ENCODE peak calls at places on chromosomes 11 and 22, in six cellular contexts. B is HepG2, M is H1, P is GM12891, C is GM12878, D is K562. H is an unnamed sample.

GRCh38 chr22:40101417-40102101 is 76.2 kb upstream of the TNRC6B start:
- DNase-seq in B (no peak), M (no peak), P (no peak), C (no peak), D (no peak), H (no peak)

GRCh38 chr11:115220423-115220822 is 283.8 kb downstream of the CADM1 start:
- DNase-seq in B (no peak), M (no peak), P (no peak), C (no peak), D (no peak), H (no peak)

GRCh38 chr11:40825435-40825834 is 634.0 kb downstream of the LRRC4C start:
- DNase-seq in B (no peak), M (no peak), P (no peak), C (no peak), D (no peak), H (no peak)

GRCh38 chr11:46808804-46809431 is 37.2 kb downstream of the CKAP5 start:
- DNase-seq in B (peak), M (no peak), P (no peak), C (no peak), D (peak), H (no peak)

GRCh38 chr11:12253843-12254281 is 123.5 kb upstream of the PARVA start:
- DNase-seq in B (peak), M (no peak), P (no peak), C (no peak), D (no peak), H (no peak)

GRCh38 chr22:49554296-49554625 is 273.4 kb downstream of the BRD1 start:
- DNase-seq in B (no peak), M (peak), P (no peak), C (no peak), D (no peak), H (no peak)

GRCh38 chr11:66706989-66707388 is 22.0 kb downstream of the SPTBN2 start:
- DNase-seq in B (no peak), M (no peak), P (no peak), C (no peak), D (no peak), H (no peak)

GRCh38 chr11:31240340-31240904 is 129.1 kb downstream of the DCDC1 start:
- DNase-seq in B (peak), M (no peak), P (no peak), C (no peak), D (peak), H (no peak)

GRCh38 chr11:46437106-46437689 is 45.6 kb upstream of the CHRM4 start:
- DNase-seq in B (no peak), M (no peak), P (no peak), C (peak), D (no peak), H (no peak)

GRCh38 chr22:37781434-37782059 is 26.2 kb upstream of the GCAT start:
- DNase-seq in B (peak), M (no peak), P (no peak), C (no peak), D (no peak), H (no peak)

GRCh38 chr11:102780491-102780918 is at the start of gene MMP10:
- DNase-seq in B (peak), M (no peak), P (no peak), C (no peak), D (no peak), H (no peak)

GRCh38 chr11:118310271-118310670 is 5.7 kb downstream of the CD3E start:
- DNase-seq in B (no peak), M (no peak), P (no peak), C (no peak), D (no peak), H (no peak)

GRCh38 chr11:78149646-78150045 is 10.2 kb upstream of the ALG8 start:
- DNase-seq in B (no peak), M (no peak), P (no peak), C (no peak), D (no peak), H (no peak)

GRCh38 chr22:49164773-49165320 is 662.8 kb downstream of the BRD1 start:
- DNase-seq in B (no peak), M (no peak), P (no peak), C (no peak), D (no peak), H (no peak)

GRCh38 chr11:87851827-87852226 is 323.4 kb downstream of the RAB38 start:
- DNase-seq in B (no peak), M (no peak), P (no peak), C (no peak), D (no peak), H (no peak)

GRCh38 chr22:42229455-42230149 is 40.9 kb downstream of the TCF20 start:
- DNase-seq in B (no peak), M (no peak), P (no peak), C (no peak), D (no peak), H (no peak)

GRCh38 chr22:41203118-41203517 is 2.0 kb upstream of the L3MBTL2 start:
- DNase-seq in B (no peak), M (no peak), P (no peak), C (no peak), D (no peak), H (no peak)

GRCh38 chr22:19383292-19383691 is 48.2 kb downstream of the HIRA start:
- DNase-seq in B (no peak), M (no peak), P (no peak), C (no peak), D (no peak), H (no peak)

GRCh38 chr11:119295178-119295577 is 21.8 kb downstream of the MCAM start:
- DNase-seq in B (no peak), M (no peak), P (no peak), C (no peak), D (peak), H (no peak)

GRCh38 chr11:62139526-62140301 is 15.9 kb downstream of the INCENP start:
- DNase-seq in B (no peak), M (no peak), P (no peak), C (no peak), D (no peak), H (no peak)

GRCh38 chr11:72309074-72309598 is 65.2 kb upstream of the PHOX2A start:
- DNase-seq in B (no peak), M (no peak), P (no peak), C (no peak), D (no peak), H (no peak)

GRCh38 chr22:32991353-32992115 is 66.6 kb downstream of the SYN3 start:
- DNase-seq in B (no peak), M (no peak), P (no peak), C (no peak), D (no peak), H (no peak)

GRCh38 chr11:35305670-35306382 is 113.5 kb downstream of the SLC1A2 start:
- DNase-seq in B (peak), M (peak), P (peak), C (no peak), D (peak), H (peak)

GRCh38 chr11:13073119-13073981 is 64.2 kb downstream of the RASSF10 start:
- DNase-seq in B (peak), M (no peak), P (no peak), C (peak), D (no peak), H (no peak)

GRCh38 chr11:79942071-79942470 is 501.2 kb upstream of the TENM4 start:
- DNase-seq in B (no peak), M (no peak), P (no peak), C (no peak), D (no peak), H (no peak)

GRCh38 chr11:73656985-73657384 is 10.6 kb downstream of the PLEKHB1 start:
- DNase-seq in B (no peak), M (no peak), P (no peak), C (no peak), D (no peak), H (no peak)

GRCh38 chr11:122524532-122524882 is 131.0 kb upstream of the UBASH3B start:
- DNase-seq in B (no peak), M (no peak), P (no peak), C (no peak), D (no peak), H (no peak)

GRCh38 chr11:45900916-45901617 is 6.0 kb downstream of the FREY1 start:
- DNase-seq in B (no peak), M (no peak), P (no peak), C (no peak), D (no peak), H (no peak)

GRCh38 chr11:75346912-75347647 is 4.4 kb downstream of the ARRB1 start:
- DNase-seq in B (no peak), M (no peak), P (no peak), C (no peak), D (no peak), H (no peak)

GRCh38 chr11:106087815-106088435 is 10.5 kb downstream of the AASDHPPT start:
- DNase-seq in B (peak), M (no peak), P (no peak), C (no peak), D (peak), H (no peak)

GRCh38 chr11:70399681-70400112 is 1.4 kb downstream of the CTTN start:
- DNase-seq in B (peak), M (peak), P (no peak), C (no peak), D (peak), H (no peak)
- TF ChIP-seq POLR2A in B (peak), M (peak), P (no peak), C (no peak), D (peak), H (no peak)

DNA sequence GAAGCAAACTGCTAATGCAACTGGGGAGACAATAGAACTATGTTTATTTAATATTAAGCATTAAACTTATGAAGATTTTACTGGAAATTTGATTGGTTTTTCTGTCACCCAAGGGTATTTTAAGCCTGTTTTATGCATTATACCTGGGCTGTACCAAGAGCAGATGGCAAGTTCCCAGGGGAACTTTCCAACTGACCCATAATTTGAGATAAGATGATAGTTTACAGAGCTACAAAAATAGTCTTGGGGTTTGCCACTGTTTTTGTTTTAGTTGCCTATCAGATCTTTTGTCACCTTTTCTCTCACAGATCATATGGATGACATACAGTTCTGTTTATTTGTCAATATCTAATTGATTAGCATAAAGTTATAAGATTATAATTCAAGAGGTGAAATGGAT is 43.9 kb downstream of the PDE3B start:
- DNase-seq in B (no peak), M (no peak), P (no peak), C (no peak), D (no peak), H (no peak)
- TF ChIP-seq POLR2AphosphoS5 in B (no peak), M (no peak), P (no peak), C (no peak), D (no peak), H (no peak)

GRCh38 chr22:30262917-30263741 is 3.5 kb downstream of the OSM start:
- DNase-seq in B (peak), M (peak), P (peak), C (no peak), D (peak), H (peak)
- TF ChIP-seq TAF1 in B (no peak), M (no peak), P (no peak), C (no peak), D (no peak), H (no peak)

GRCh38 chr22:23029521-23030228 is 40.6 kb upstream of the GNAZ start:
- DNase-seq in B (no peak), M (no peak), P (no peak), C (no peak), D (no peak), H (no peak)
- TF ChIP-seq POLR2A in B (no peak), M (no peak), P (no peak), C (no peak), D (no peak), H (no peak)

GRCh38 chr11:128407962-128408361 is 179.4 kb downstream of the ETS1 start:
- DNase-seq in B (no peak), M (no peak), P (no peak), C (no peak), D (no peak), H (no peak)
- TF ChIP-seq POLR2AphosphoS5 in B (no peak), M (no peak), P (no peak), C (no peak), D (no peak), H (no peak)

GRCh38 chr22:27113211-27114030 is 456.0 kb downstream of the MIAT start:
- DNase-seq in B (peak), M (no peak), P (no peak), C (no peak), D (no peak), H (no peak)

GRCh38 chr22:27111796-27112195 is 454.4 kb downstream of the MIAT start:
- DNase-seq in B (no peak), M (no peak), P (no peak), C (no peak), D (no peak), H (no peak)

GRCh38 chr22:27108425-27109114 is 451.2 kb downstream of the MIAT start:
- DNase-seq in B (no peak), M (no peak), P (no peak), C (no peak), D (no peak), H (no peak)

GRCh38 chr22:27112273-27112672 is 454.9 kb downstream of the MIAT start:
- DNase-seq in B (peak), M (no peak), P (no peak), C (no peak), D (no peak), H (no peak)

DNA sequence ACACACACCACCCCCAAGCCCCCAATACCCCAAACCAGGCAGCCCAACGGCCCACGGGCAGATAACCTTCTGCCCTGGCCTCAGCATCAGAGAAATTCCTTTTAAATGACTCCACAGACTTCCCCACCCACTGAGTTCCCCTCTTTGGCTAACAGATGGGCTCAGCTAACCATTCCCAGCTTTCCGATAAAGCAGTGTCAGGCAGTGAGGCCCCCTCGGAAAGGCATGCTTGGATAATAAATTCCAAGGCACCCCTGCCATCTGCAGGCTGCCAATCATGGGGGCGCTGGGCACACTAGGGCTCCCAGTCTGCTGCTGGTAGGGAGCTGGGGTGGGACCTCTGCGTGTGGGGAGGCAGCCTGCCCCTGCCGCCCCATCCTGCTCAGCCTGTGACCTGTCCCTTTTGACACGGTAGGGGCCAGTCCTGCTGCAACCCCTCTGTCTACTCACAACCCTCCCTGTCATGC is 453.6 kb downstream of the MIAT start:
- DNase-seq in B (peak), M (no peak), P (no peak), C (no peak), D (no peak), H (no peak)
- TF ChIP-seq TAF1 in B (no peak), M (no peak), P (no peak), C (no peak), D (no peak), H (no peak)

GRCh38 chr22:36285545-36285944 is 32.6 kb downstream of the APOL1 start:
- DNase-seq in B (no peak), M (no peak), P (no peak), C (no peak), D (no peak), H (no peak)
- TF ChIP-seq POLR2A in B (no peak), M (no peak), P (no peak), C (no peak), D (no peak), H (no peak)

H was measured in GM12892.